ENCODE peak calls at places on chromosomes 2 and 18, in eight cellular contexts. Z is MCF 10A; X is brain microvascular endothelial cell; D is adrenal gland; E is GM13977; O is GM23338; A is coronary artery; H is CD4-positive, alpha-beta T cell. J is an unnamed sample.

GRCh38 chr18:47150824-47151366 is 595 bp upstream of the HDHD2 start:
- DNase-seq in Z (peak), X (peak), D (no peak), E (peak), O (peak), A (no peak), H (no peak), J (no peak)

GRCh38 chr2:58512878-58513277 is 271.8 kb upstream of the FANCL start:
- DNase-seq in Z (no peak), X (no peak), D (no peak), E (no peak), O (peak), A (no peak), H (no peak), J (no peak)

GRCh38 chr2:42029639-42030195 is 18.1 kb upstream of the PKDCC start:
- DNase-seq in Z (no peak), X (no peak), D (no peak), E (no peak), O (no peak), A (no peak), H (no peak), J (no peak)

GRCh38 chr2:124542932-124543640 is 518.0 kb downstream of the CNTNAP5 start:
- DNase-seq in Z (no peak), X (no peak), D (no peak), E (no peak), O (no peak), A (no peak), H (no peak), J (no peak)

GRCh38 chr2:47221956-47222355 is 66.8 kb upstream of the STPG4 start:
- DNase-seq in Z (peak), X (peak), D (no peak), E (no peak), O (no peak), A (peak), H (no peak), J (no peak)

GRCh38 chr2:55158111-55158814 is 73.8 kb downstream of the CLHC1 start:
- DNase-seq in Z (no peak), X (no peak), D (no peak), E (no peak), O (no peak), A (no peak), H (no peak), J (no peak)

GRCh38 chr2:29705636-29706035 is 215.8 kb downstream of the ALK start:
- DNase-seq in Z (no peak), X (no peak), D (no peak), E (no peak), O (no peak), A (no peak), H (no peak), J (no peak)

GRCh38 chr2:170739048-170739447 is 23.9 kb downstream of the SP5 start:
- DNase-seq in Z (peak), X (peak), D (no peak), E (no peak), O (no peak), A (no peak), H (no peak), J (no peak)

GRCh38 chr2:141869572-141869971 is 261.2 kb downstream of the LRP1B start:
- DNase-seq in Z (no peak), X (no peak), D (no peak), E (no peak), O (no peak), A (no peak), H (no peak), J (no peak)

GRCh38 chr2:100983684-100984310 is 18.3 kb upstream of the RPL31 start:
- DNase-seq in Z (no peak), X (no peak), D (no peak), E (no peak), O (no peak), A (no peak), H (no peak), J (no peak)

GRCh38 chr18:43919565-43919964 is 642.3 kb upstream of the SYT4 start:
- DNase-seq in Z (no peak), X (peak), D (no peak), E (no peak), O (no peak), A (no peak), H (no peak), J (no peak)

GRCh38 chr18:59264651-59265245 is 8.5 kb downstream of the RAX start:
- DNase-seq in Z (no peak), X (no peak), D (no peak), E (no peak), O (peak), A (no peak), H (no peak), J (no peak)

GRCh38 chr2:227884511-227884947 is 13.1 kb downstream of the DAW1 start:
- DNase-seq in Z (peak), X (peak), D (peak), E (peak), O (peak), A (no peak), H (peak), J (no peak)

GRCh38 chr2:72915076-72915906 is 2.0 kb upstream of the EMX1 start:
- DNase-seq in Z (no peak), X (no peak), D (no peak), E (peak), O (peak), A (peak), H (no peak), J (no peak)

GRCh38 chr2:201126308-201127127 is 10.6 kb downstream of the CFLAR start:
- DNase-seq in Z (peak), X (no peak), D (peak), E (no peak), O (no peak), A (no peak), H (no peak), J (no peak)

GRCh38 chr2:44055664-44056063 is 59.9 kb upstream of the LRPPRC start:
- DNase-seq in Z (no peak), X (no peak), D (no peak), E (no peak), O (peak), A (no peak), H (no peak), J (no peak)

GRCh38 chr2:216013080-216013909 is at the start of gene MREG:
- DNase-seq in Z (peak), X (peak), D (peak), E (peak), O (peak), A (no peak), H (peak), J (peak)
- TF ChIP-seq CTCF in Z (peak), X (peak), D (peak), E (peak), O (peak), A (peak), H (peak), J (peak)

GRCh38 chr2:168326578-168326977 is 79.2 kb upstream of the STK39 start:
- DNase-seq in Z (no peak), X (no peak), D (no peak), E (no peak), O (no peak), A (no peak), H (no peak), J (no peak)
- TF ChIP-seq CTCF in Z (no peak), X (no peak), D (no peak), E (no peak), O (no peak), A (no peak), H (no peak), J (no peak)

GRCh38 chr2:226798422-226799210 is 1.0 kb downstream of the IRS1 start:
- DNase-seq in Z (peak), X (peak), D (peak), E (peak), O (peak), A (peak), H (peak), J (peak)

GRCh38 chr2:226797989-226798421 is 1.6 kb downstream of the IRS1 start:
- DNase-seq in Z (no peak), X (no peak), D (no peak), E (no peak), O (peak), A (no peak), H (no peak), J (no peak)

GRCh38 chr2:226800941-226801784 is 1.5 kb upstream of the IRS1 start:
- DNase-seq in Z (no peak), X (peak), D (peak), E (peak), O (peak), A (peak), H (peak), J (peak)

GRCh38 chr2:226799976-226800940 is 638 bp upstream of the IRS1 start:
- DNase-seq in Z (no peak), X (no peak), D (peak), E (peak), O (peak), A (peak), H (peak), J (no peak)

GRCh38 chr2:226799211-226799975 is at the start of gene IRS1:
- DNase-seq in Z (peak), X (peak), D (peak), E (peak), O (peak), A (peak), H (peak), J (peak)
- TF ChIP-seq CTCF in Z (peak), X (peak), D (peak), E (peak), O (peak), A (no peak), H (no peak), J (no peak)

GRCh38 chr2:108959401-108959800 is 29.6 kb downstream of the EDAR start:
- DNase-seq in Z (peak), X (no peak), D (no peak), E (no peak), O (no peak), A (no peak), H (no peak), J (no peak)

GRCh38 chr2:108963057-108963456 is 26.0 kb downstream of the EDAR start:
- DNase-seq in Z (no peak), X (no peak), D (no peak), E (no peak), O (no peak), A (no peak), H (no peak), J (no peak)

GRCh38 chr2:108958002-108958401 is 31.0 kb downstream of the EDAR start:
- DNase-seq in Z (no peak), X (no peak), D (no peak), E (no peak), O (no peak), A (no peak), H (peak), J (no peak)

GRCh38 chr2:108958632-108959341 is 30.2 kb downstream of the EDAR start:
- DNase-seq in Z (no peak), X (no peak), D (no peak), E (no peak), O (no peak), A (no peak), H (no peak), J (no peak)

DNA sequence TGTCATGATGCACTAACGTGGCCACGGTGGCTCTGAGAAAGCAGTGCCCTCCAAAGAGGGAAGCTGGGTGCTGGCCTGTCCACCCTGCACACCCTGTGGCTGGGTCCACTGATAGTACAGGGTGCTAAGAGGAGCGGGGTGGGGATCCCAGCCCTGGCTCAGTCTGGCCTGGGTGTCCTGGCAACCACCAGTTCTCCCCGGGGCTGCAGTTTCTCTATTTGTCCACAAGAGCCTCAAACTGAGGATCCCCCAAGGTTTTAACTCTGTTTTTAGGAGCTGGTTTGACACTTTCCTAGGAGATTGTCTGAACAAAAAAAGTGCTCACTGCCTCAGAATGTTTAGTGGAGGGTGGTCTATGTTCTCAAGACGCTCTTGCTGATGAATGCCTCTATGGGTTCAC is 29.0 kb downstream of the EDAR start:
- DNase-seq in Z (peak), X (no peak), D (no peak), E (no peak), O (peak), A (no peak), H (no peak), J (no peak)
- TF ChIP-seq CTCF in Z (no peak), X (peak), D (no peak), E (no peak), O (no peak), A (no peak), H (no peak), J (peak)

DNA sequence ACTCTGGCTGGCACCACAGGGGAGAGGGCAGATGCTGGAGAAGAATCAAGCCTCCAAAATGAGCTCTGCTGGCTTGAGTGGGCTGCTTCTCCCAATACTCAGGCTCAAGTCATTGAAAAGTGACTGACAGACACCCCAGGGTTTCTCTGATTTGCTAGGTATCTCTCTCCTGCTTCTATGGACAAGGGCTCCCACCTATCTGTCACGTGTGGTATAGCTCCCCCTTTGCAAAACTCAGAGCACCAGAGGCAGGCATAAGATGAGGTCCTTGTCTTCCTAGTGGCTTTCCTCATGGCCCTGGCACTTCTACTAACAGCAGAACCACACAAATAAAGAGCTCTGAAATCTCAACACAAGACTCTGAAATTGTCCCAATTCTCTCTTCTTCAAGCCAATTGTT is 105.2 kb downstream of the GALNT14 start:
- DNase-seq in Z (no peak), X (no peak), D (no peak), E (no peak), O (peak), A (peak), H (no peak), J (no peak)
- TF ChIP-seq CTCF in Z (no peak), X (peak), D (no peak), E (no peak), O (peak), A (no peak), H (no peak), J (no peak)

DNA sequence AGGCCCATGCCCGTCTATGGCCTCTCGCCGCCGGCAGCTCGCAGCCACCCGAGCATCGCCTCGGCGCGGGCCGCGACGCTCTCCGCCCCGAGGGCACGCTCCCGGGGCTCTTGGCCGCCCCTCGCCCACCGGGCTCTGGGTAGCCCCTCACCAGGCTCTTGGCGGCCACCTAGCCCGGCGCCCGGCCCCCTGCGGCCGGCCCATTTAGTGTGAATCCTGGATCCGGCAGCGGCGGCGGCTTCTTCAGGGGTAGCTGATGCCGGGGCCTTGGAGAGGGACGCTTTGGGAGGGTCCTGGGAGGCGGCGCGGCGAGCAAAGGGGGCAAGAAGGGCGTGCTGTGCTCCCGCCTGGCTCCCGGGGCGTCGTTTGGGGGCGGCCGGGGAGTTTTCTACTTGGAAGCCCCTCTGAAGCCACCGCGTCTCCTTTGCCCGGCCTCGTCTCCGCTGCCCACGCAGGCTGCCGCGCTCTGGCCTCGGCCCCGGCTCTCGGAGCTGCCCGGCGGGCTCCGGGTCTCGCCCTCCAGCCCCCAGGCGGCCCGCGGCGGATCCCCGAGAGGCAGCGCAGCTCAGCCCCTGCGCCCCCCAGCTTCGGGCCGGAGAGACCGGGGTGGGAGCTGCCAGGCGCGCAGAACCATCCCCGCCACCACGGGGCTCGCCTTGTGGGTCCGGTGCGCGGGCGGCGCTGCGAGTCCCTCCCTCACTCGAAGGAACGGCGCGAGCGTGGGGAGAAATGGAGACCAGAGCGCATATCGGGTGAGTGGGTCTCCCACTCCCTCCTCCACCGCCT is 521 bp downstream of the PIEZO2 start:
- DNase-seq in Z (no peak), X (no peak), D (no peak), E (peak), O (peak), A (no peak), H (no peak), J (no peak)
- TF ChIP-seq CTCF in Z (no peak), X (no peak), D (no peak), E (no peak), O (no peak), A (no peak), H (no peak), J (no peak)